ENCODE peak calls at places on chromosomes 3 and 15, in four cellular contexts. X, E, W and O are unnamed samples.

GRCh38 chr15:57086857-57087427 is 168.5 kb downstream of the TCF12 start:
- DNase-seq in X (no peak), E (no peak), W (no peak), O (no peak)

GRCh38 chr3:125401402-125401801 is 26.3 kb upstream of the ZNF148 start:
- DNase-seq in X (no peak), E (no peak), W (peak), O (no peak)

GRCh38 chr15:74773329-74773728 is 8.6 kb upstream of the CSK start:
- DNase-seq in X (no peak), E (no peak), W (no peak), O (no peak)

GRCh38 chr15:92277776-92278175 is 115.9 kb upstream of the ST8SIA2 start:
- DNase-seq in X (no peak), E (no peak), W (peak), O (peak)

GRCh38 chr3:48685293-48685602 is 467 bp downstream of the NCKIPSD start:
- DNase-seq in X (no peak), E (no peak), W (no peak), O (no peak)

GRCh38 chr3:49899815-49900214 is 3.9 kb downstream of the MST1R start:
- DNase-seq in X (no peak), E (no peak), W (peak), O (no peak)

GRCh38 chr3:188185717-188186236 is 31.8 kb downstream of the LPP start:
- DNase-seq in X (no peak), E (peak), W (no peak), O (no peak)

GRCh38 chr15:68432665-68433064 is 702 bp upstream of the ITGA11 start:
- DNase-seq in X (no peak), E (no peak), W (no peak), O (no peak)

GRCh38 chr15:58498821-58499580 is 67.2 kb downstream of the LIPC start:
- DNase-seq in X (no peak), E (peak), W (peak), O (no peak)

GRCh38 chr15:57651445-57651844 is 55.1 kb upstream of the POLR2M start:
- DNase-seq in X (no peak), E (no peak), W (no peak), O (no peak)

GRCh38 chr3:16177962-16178627 is 3.6 kb downstream of the GALNT15 start:
- DNase-seq in X (peak), E (peak), W (peak), O (peak)

GRCh38 chr3:12948891-12949711 is 107.7 kb upstream of the RPL32 start:
- DNase-seq in X (no peak), E (peak), W (peak), O (peak)

GRCh38 chr3:50237133-50237651 is 1.2 kb downstream of the GNAI2 start:
- DNase-seq in X (no peak), E (no peak), W (peak), O (peak)

GRCh38 chr3:78809941-78810340 is 957.9 kb downstream of the ROBO1 start:
- DNase-seq in X (no peak), E (no peak), W (peak), O (no peak)

GRCh38 chr15:85754993-85755392 is 39.7 kb downstream of the KLHL25 start:
- DNase-seq in X (no peak), E (no peak), W (peak), O (no peak)

GRCh38 chr3:111541911-111542483 is at the start of gene CD96:
- DNase-seq in X (peak), E (peak), W (peak), O (no peak)

GRCh38 chr3:158775001-158775400 is 26.9 kb upstream of the MFSD1 start:
- DNase-seq in X (no peak), E (no peak), W (no peak), O (no peak)

GRCh38 chr3:5240740-5241139 is 53.2 kb downstream of the EDEM1 start:
- DNase-seq in X (no peak), E (no peak), W (no peak), O (no peak)

GRCh38 chr3:33030802-33031201 is 66.1 kb downstream of the GLB1 start:
- DNase-seq in X (no peak), E (no peak), W (no peak), O (no peak)

GRCh38 chr3:18237251-18238005 is 187.7 kb downstream of the SATB1 start:
- DNase-seq in X (no peak), E (no peak), W (peak), O (no peak)

GRCh38 chr3:114365268-114365667 is 71.4 kb downstream of the TIGIT start:
- DNase-seq in X (no peak), E (no peak), W (no peak), O (no peak)

GRCh38 chr3:152447509-152447908 is 178.8 kb downstream of the MBNL1 start:
- DNase-seq in X (no peak), E (no peak), W (no peak), O (no peak)

GRCh38 chr3:126389112-126389791 is 5.5 kb upstream of the CFAP100 start:
- DNase-seq in X (peak), E (peak), W (peak), O (peak)

GRCh38 chr3:10170915-10171478 is 6.3 kb downstream of the IRAK2 start:
- DNase-seq in X (no peak), E (no peak), W (no peak), O (no peak)

GRCh38 chr3:150237490-150237889 is 170.6 kb upstream of the TSC22D2 start:
- DNase-seq in X (no peak), E (peak), W (peak), O (no peak)

GRCh38 chr15:41940441-41940857 is 31.9 kb downstream of the EHD4 start:
- DNase-seq in X (peak), E (peak), W (peak), O (no peak)